ENCODE peak calls at places on chromosomes 2 and 18, in ten cellular contexts. B is endothelial cell of umbilical vein, O is hepatocyte, W is neuronal stem cell, N is upper lobe of right lung, P is testis, R is ascending aorta, A is AG04450, S is pancreas, Z is gastrocnemius medialis. U is an unnamed sample.

GRCh38 chr18:21557607-21558253 is 42.8 kb downstream of the ESCO1 start:
- DNase-seq in P (no peak), R (no peak), O (no peak), A (no peak), W (no peak), N (no peak), S (no peak), Z (no peak), B (peak; percentile 3), U (no peak)

GRCh38 chr2:239145106-239145505 is 255.7 kb downstream of the HDAC4 start:
- DNase-seq in N (no peak), S (no peak), Z (no peak), P (no peak), A (no peak), B (no peak), W (no peak), R (no peak), O (no peak), U (no peak)

GRCh38 chr2:215777481-215778044 is 235.8 kb downstream of the MREG start:
- DNase-seq in N (no peak), R (no peak), P (no peak), Z (no peak), S (no peak), O (no peak), A (no peak), W (no peak), B (no peak), U (peak; percentile 52)

GRCh38 chr2:113370030-113370429 is 67.5 kb upstream of the ZNG1B start:
- DNase-seq in N (no peak), S (no peak), A (no peak), B (no peak), O (no peak), P (no peak), W (no peak), Z (no peak), R (no peak), U (no peak)

GRCh38 chr2:111673526-111673925 is 210.5 kb downstream of the ANAPC1 start:
- DNase-seq in O (no peak), B (no peak), A (no peak), W (no peak), Z (no peak), P (peak; percentile 38), R (peak; percentile 42), N (no peak), S (no peak), U (no peak)

GRCh38 chr2:70935468-70936164 is at the start of gene ATP6V1B1:
- DNase-seq in N (no peak), O (peak; percentile 44), R (no peak), Z (no peak), S (peak; percentile 24), A (no peak), P (no peak), B (no peak), W (no peak), U (no peak)

GRCh38 chr2:212922701-212923100 is 228.7 kb downstream of the IKZF2 start:
- DNase-seq in B (no peak), Z (no peak), R (no peak), P (no peak), S (no peak), A (no peak), N (no peak), W (no peak), O (no peak), U (no peak)

GRCh38 chr2:23073681-23074080 is 311.3 kb upstream of the KLHL29 start:
- DNase-seq in A (no peak), B (no peak), R (no peak), P (no peak), S (no peak), N (no peak), Z (no peak), W (no peak), O (no peak), U (no peak)

GRCh38 chr2:111185496-111186022 is 64.8 kb downstream of the BCL2L11 start:
- DNase-seq in S (peak; percentile 86), O (peak; percentile 71), Z (peak; percentile 66), P (peak; percentile 86), R (no peak), A (no peak), B (no peak), W (no peak), N (peak; percentile 89), U (no peak)

GRCh38 chr2:72497761-72498160 is 328.1 kb downstream of the EXOC6B start:
- DNase-seq in Z (no peak), W (no peak), P (no peak), R (no peak), B (no peak), O (no peak), N (no peak), S (no peak), A (peak; percentile 6), U (no peak)

GRCh38 chr2:98378901-98379300 is 32.6 kb downstream of the CNGA3 start:
- DNase-seq in B (peak; percentile 10), O (no peak), Z (no peak), A (no peak), W (no peak), N (no peak), P (peak; percentile 87), R (no peak), S (peak; percentile 27), U (peak; percentile 66)

GRCh38 chr2:98379311-98380202 is 33.3 kb downstream of the CNGA3 start:
- DNase-seq in O (no peak), B (no peak), N (no peak), P (no peak), W (no peak), R (no peak), Z (no peak), S (no peak), A (no peak), U (no peak)

GRCh38 chr2:98381494-98381893 is 35.2 kb downstream of the CNGA3 start:
- DNase-seq in P (no peak), B (no peak), R (peak; percentile 39), W (no peak), N (no peak), O (no peak), S (no peak), A (no peak), Z (no peak), U (no peak)

GRCh38 chr2:98382086-98382485 is 35.8 kb downstream of the CNGA3 start:
- DNase-seq in P (no peak), A (no peak), Z (no peak), O (no peak), R (peak; percentile 50), N (no peak), S (no peak), W (no peak), B (no peak), U (no peak)

DNA sequence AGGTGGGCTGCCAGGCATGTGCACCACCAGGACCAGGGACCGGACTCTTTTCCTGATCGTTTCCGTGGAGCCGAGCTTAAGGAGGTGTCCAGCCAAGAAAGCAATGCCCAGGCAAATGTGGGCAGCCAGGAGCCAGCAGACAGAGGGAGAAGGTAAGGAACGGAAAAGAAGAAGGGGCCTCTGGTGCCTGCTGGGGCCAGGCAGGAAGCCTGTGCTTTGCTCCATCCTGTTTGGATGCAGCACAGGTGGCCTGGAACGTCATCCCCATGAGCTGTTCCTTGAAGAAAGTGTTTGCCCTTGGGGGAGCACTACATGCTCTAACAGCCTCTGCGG is 33.9 kb downstream of the CNGA3 start:
- DNase-seq in P (no peak), R (no peak), N (no peak), B (no peak), O (no peak), S (no peak), Z (no peak), A (no peak), W (no peak), U (no peak)
- H3K27ac ChIP-seq in P (no peak overlapping the region), R (no peak overlapping the region), N (no peak overlapping the region), B (no peak overlapping the region), O (no peak overlapping the region), S (no peak overlapping the region), Z (no peak overlapping the region), A (no peak overlapping the region), W (no peak overlapping the region), U (no peak overlapping the region)

GRCh38 chr18:65398347-65398746 is 352.5 kb upstream of the CDH7 start:
- DNase-seq in N (no peak), W (no peak), Z (no peak), A (no peak), P (no peak), O (no peak), B (no peak), S (no peak), R (no peak), U (no peak)
- H3K9me3 ChIP-seq in N (no peaks in the 10 kb centered on the region), W (no peaks in the 10 kb centered on the region), Z (no peaks in the 10 kb centered on the region), A (peaks cover 7% of the 10 kb centered on the region), P (no peaks in the 10 kb centered on the region), O (peaks cover 4% of the 10 kb centered on the region), B (no peaks in the 10 kb centered on the region), S (no peaks in the 10 kb centered on the region), R (no peaks in the 10 kb centered on the region), U (no peaks in the 10 kb centered on the region)

GRCh38 chr2:159558479-159558878 is 57.9 kb downstream of the BAZ2B start:
- DNase-seq in N (no peak), S (no peak), Z (no peak), R (no peak), A (no peak), O (no peak), B (no peak), W (no peak), P (no peak), U (no peak)

GRCh38 chr2:159561242-159561641 is 55.1 kb downstream of the BAZ2B start:
- DNase-seq in B (no peak), N (no peak), Z (no peak), R (no peak), P (no peak), A (no peak), W (no peak), O (no peak), S (no peak), U (no peak)

GRCh38 chr2:159559034-159559433 is 57.3 kb downstream of the BAZ2B start:
- DNase-seq in B (no peak), N (no peak), W (no peak), Z (no peak), R (no peak), O (no peak), S (no peak), A (no peak), P (no peak), U (no peak)

GRCh38 chr2:159555651-159556392 is 60.5 kb downstream of the BAZ2B start:
- DNase-seq in S (no peak), W (no peak), A (no peak), B (no peak), Z (no peak), P (no peak), N (no peak), R (no peak), O (no peak), U (no peak)

GRCh38 chr2:159557437-159558034 is 58.8 kb downstream of the BAZ2B start:
- DNase-seq in O (peak; percentile 19), B (peak; percentile 40), W (no peak), N (no peak), R (no peak), A (no peak), S (no peak), P (no peak), Z (no peak), U (no peak)
- H3K27ac ChIP-seq in O (no peak overlapping the region), B (no peak overlapping the region), W (no peak overlapping the region), N (no peak overlapping the region), R (no peak overlapping the region), A (no peak overlapping the region), S (no peak overlapping the region), P (no peak overlapping the region), Z (no peak overlapping the region), U (no peak overlapping the region)

DNA sequence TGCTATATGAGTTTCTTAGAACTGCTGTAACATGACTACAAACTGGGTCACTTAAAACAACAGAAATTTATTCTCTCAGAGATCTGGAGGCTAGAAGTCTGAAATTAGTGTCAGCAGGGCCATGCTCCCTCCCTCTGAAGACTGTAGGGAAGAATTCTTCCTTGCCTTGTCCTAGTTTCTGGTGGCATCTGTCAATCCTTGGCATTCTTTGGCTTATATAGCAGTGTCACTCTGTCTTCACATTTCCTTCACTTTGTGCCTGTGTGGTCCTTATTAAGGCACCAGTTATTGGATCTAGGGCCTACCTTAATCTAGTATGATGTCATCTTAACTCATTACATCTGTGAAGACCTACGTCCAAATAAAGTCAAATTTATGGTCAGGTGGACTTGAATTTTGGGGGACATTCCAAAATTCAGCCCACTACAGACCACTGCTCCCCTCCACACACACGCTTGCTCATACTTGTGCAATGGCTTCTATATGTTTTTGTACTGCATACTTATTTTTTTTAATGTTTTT is 7.6 kb downstream of the ZC3H15 start:
- DNase-seq in N (no peak), W (no peak), R (no peak), O (no peak), P (no peak), Z (no peak), B (no peak), A (no peak), S (no peak), U (no peak)
- H3K9me3 ChIP-seq in N (no peaks in the 10 kb centered on the region), W (no peaks in the 10 kb centered on the region), R (no peaks in the 10 kb centered on the region), O (no peaks in the 10 kb centered on the region), P (no peaks in the 10 kb centered on the region), Z (no peaks in the 10 kb centered on the region), B (no peaks in the 10 kb centered on the region), A (no peaks in the 10 kb centered on the region), S (no peaks in the 10 kb centered on the region), U (no peaks in the 10 kb centered on the region)

U was measured in right cardiac atrium.